ENCODE peak calls at places on chromosomes 7 and 10, in four cellular contexts. X is PC-3, U is RWPE2, J is thoracic aorta. B is an unnamed sample. For H3K4me1, the result is how much of the 10 kb centered on the place peaks cover.

GRCh38 chr10:132395704-132396494 is 1.1 kb upstream of the PWWP2B start:
- DNase-seq in X (no peak), U (no peak), J (no peak), B (no peak)

GRCh38 chr10:118497227-118497626 is 98.2 kb downstream of the PRLHR start:
- DNase-seq in X (no peak), U (no peak), J (no peak), B (no peak)

GRCh38 chr7:29488977-29489376 is 74.7 kb upstream of the PRR15 start:
- DNase-seq in X (peak), U (no peak), J (no peak), B (peak)

GRCh38 chr7:831596-832291 is 532 bp upstream of the SUN1 start:
- DNase-seq in X (peak), U (peak), J (no peak), B (peak)

GRCh38 chr7:27914409-27914808 is 174.4 kb downstream of the TAX1BP1 start:
- DNase-seq in X (no peak), U (no peak), J (no peak), B (no peak)

GRCh38 chr7:542935-543789 is 23.5 kb upstream of the PDGFA start:
- DNase-seq in X (peak), U (no peak), J (no peak), B (peak)

GRCh38 chr7:134943785-134944400 is 42.4 kb upstream of the AGBL3 start:
- DNase-seq in X (peak), U (no peak), J (no peak), B (no peak)

GRCh38 chr7:6221340-6222319 is 50.8 kb downstream of the CYTH3 start:
- DNase-seq in X (no peak), U (no peak), J (no peak), B (no peak)

GRCh38 chr7:106629521-106629920 is 31.4 kb downstream of the CCDC71L start:
- DNase-seq in X (no peak), U (no peak), J (no peak), B (peak)

GRCh38 chr7:150519310-150519709 is 4.6 kb downstream of the GIMAP7 start:
- DNase-seq in X (no peak), U (no peak), J (no peak), B (no peak)

GRCh38 chr10:101839421-101840063 is 4.1 kb downstream of the KCNIP2 start:
- DNase-seq in X (peak), U (no peak), J (no peak), B (peak)

GRCh38 chr10:71761541-71762113 is 11.7 kb downstream of the VSIR start:
- DNase-seq in X (no peak), U (no peak), J (no peak), B (no peak)

GRCh38 chr7:3033581-3033980 is 10.1 kb downstream of the CARD11 start:
- DNase-seq in X (no peak), U (no peak), J (no peak), B (no peak)

GRCh38 chr10:69101451-69102095 is 13.7 kb downstream of the SRGN start:
- DNase-seq in X (peak), U (no peak), J (no peak), B (no peak)

GRCh38 chr7:27182861-27183681 is 2.0 kb downstream of the HOXA11 start:
- DNase-seq in X (no peak), U (peak), J (no peak), B (no peak)

GRCh38 chr7:40659231-40659630 is 524.4 kb downstream of the SUGCT start:
- DNase-seq in X (no peak), U (no peak), J (no peak), B (no peak)

GRCh38 chr10:86252051-86252450 is 114.5 kb downstream of the GRID1 start:
- DNase-seq in X (no peak), U (no peak), J (no peak), B (no peak)

GRCh38 chr7:127251048-127251451 is 1.7 kb downstream of the GRM8 start:
- DNase-seq in X (no peak), U (no peak), J (no peak), B (no peak)

GRCh38 chr10:78913219-78914059 is 155.3 kb upstream of the ZMIZ1 start:
- DNase-seq in X (no peak), U (no peak), J (no peak), B (no peak)

GRCh38 chr10:69630651-69631400 is 779 bp downstream of the FAM241B start:
- DNase-seq in X (no peak), U (no peak), J (no peak), B (no peak)

GRCh38 chr7:107563072-107563760 is 504 bp downstream of the COG5 start:
- DNase-seq in X (peak), U (peak), J (no peak), B (no peak)

GRCh38 chr7:90461216-90461615 is 8.2 kb upstream of the PTTG1IP2 start:
- DNase-seq in X (no peak), U (no peak), J (no peak), B (peak)

GRCh38 chr7:44235066-44235465 is 34.3 kb downstream of the YKT6 start:
- DNase-seq in X (no peak), U (no peak), J (no peak), B (no peak)

GRCh38 chr10:68792115-68792514 is 35.2 kb upstream of the STOX1 start:
- DNase-seq in X (peak), U (no peak), J (no peak), B (peak)

GRCh38 chr7:16528520-16528919 is 1.9 kb downstream of the LRRC72 start:
- DNase-seq in X (no peak), U (no peak), J (no peak), B (peak)

GRCh38 chr7:79927116-79927515 is 207.5 kb upstream of the GNAI1 start:
- DNase-seq in X (no peak), U (no peak), J (no peak), B (no peak)

GRCh38 chr10:100817268-100817839 is 72.0 kb downstream of the PAX2 start:
- DNase-seq in X (no peak), U (no peak), J (no peak), B (no peak)

GRCh38 chr7:74655785-74656420 is 1.6 kb upstream of the GTF2I start:
- DNase-seq in X (no peak), U (no peak), J (no peak), B (no peak)

GRCh38 chr7:50657341-50657873 is 92.2 kb upstream of the DDC start:
- DNase-seq in X (no peak), U (no peak), J (peak), B (peak)
- H3K4me1 ChIP-seq in X (under half), U (under half), J (half or more), B (half or more)

GRCh38 chr10:123392182-123392930 is 238.2 kb downstream of the BUB3 start:
- DNase-seq in X (no peak), U (no peak), J (no peak), B (no peak)

GRCh38 chr10:123391275-123392028 is 237.2 kb downstream of the BUB3 start:
- DNase-seq in X (no peak), U (no peak), J (no peak), B (no peak)

GRCh38 chr10:123390332-123390731 is 236.1 kb downstream of the BUB3 start:
- DNase-seq in X (no peak), U (no peak), J (no peak), B (no peak)

GRCh38 chr10:123390874-123391273 is 236.7 kb downstream of the BUB3 start:
- DNase-seq in X (no peak), U (no peak), J (no peak), B (no peak)

DNA sequence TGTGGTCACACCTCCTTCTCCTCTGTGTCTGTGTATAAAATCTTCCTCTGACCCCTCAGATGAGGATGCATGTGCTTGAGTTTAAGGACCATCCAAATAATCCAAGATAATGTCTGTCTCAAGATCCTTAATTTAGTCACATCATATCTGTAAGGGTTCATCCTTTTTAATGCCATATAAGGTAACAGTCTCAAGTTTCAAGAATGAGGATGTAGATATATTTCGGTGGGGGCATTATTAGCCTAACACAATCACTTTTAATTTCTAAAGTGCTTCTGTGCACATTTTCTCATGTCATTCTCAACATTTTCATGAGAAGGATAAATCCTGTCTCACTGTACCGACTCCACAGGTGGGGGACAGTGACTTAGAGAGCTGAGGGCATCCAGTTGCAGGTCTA is 235.3 kb downstream of the BUB3 start:
- DNase-seq in X (no peak), U (no peak), J (no peak), B (no peak)
- H3K4me3 ChIP-seq in X (no peak), U (no peak), J (no peak), B (no peak)

GRCh38 chr10:44883581-44884331 is 27.4 kb upstream of the TMEM72 start:
- DNase-seq in X (no peak), U (no peak), J (no peak), B (no peak)

GRCh38 chr10:44885710-44886109 is 25.4 kb upstream of the TMEM72 start:
- DNase-seq in X (no peak), U (no peak), J (no peak), B (no peak)

GRCh38 chr10:44890721-44891550 is 20.2 kb upstream of the TMEM72 start:
- DNase-seq in X (no peak), U (no peak), J (no peak), B (no peak)

GRCh38 chr10:44888861-44889260 is 22.3 kb upstream of the TMEM72 start:
- DNase-seq in X (no peak), U (no peak), J (no peak), B (no peak)

DNA sequence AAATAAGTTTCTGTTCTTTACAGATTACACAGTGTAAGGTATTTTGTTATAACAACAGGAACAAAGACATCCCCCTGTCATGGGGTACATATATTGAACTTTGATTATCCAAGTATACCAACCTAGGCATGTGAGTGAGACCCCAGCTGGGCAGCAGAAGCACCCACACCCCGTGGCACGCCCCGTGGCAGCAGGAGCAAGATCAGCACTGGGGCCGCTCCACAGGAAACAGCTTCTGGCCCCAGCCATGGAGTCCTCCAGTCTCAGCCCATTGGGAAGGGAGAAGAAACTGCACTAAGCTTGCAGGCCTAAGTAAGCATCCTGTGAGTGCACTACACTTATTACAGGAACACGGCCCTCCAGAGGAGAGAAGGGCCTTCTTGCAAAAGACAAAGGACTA is 24.2 kb upstream of the TMEM72 start:
- DNase-seq in X (no peak), U (no peak), J (no peak), B (no peak)
- H3K4me1 ChIP-seq in X (under half), U (under half), J (under half), B (under half)

GRCh38 chr10:127920319-127921074 is 13.6 kb downstream of the PTPRE start:
- DNase-seq in X (no peak), U (no peak), J (no peak), B (no peak)
- H3K4me3 ChIP-seq in X (no peak), U (no peak), J (no peak), B (no peak)

GRCh38 chr10:77844177-77844576 is 82.4 kb downstream of the DLG5 start:
- DNase-seq in X (no peak), U (no peak), J (no peak), B (no peak)

GRCh38 chr10:77840636-77841035 is 85.9 kb downstream of the DLG5 start:
- DNase-seq in X (no peak), U (no peak), J (no peak), B (no peak)

GRCh38 chr10:77843264-77843663 is 83.3 kb downstream of the DLG5 start:
- DNase-seq in X (no peak), U (no peak), J (no peak), B (no peak)

GRCh38 chr10:77842652-77843212 is 83.8 kb downstream of the DLG5 start:
- DNase-seq in X (no peak), U (no peak), J (no peak), B (no peak)

DNA sequence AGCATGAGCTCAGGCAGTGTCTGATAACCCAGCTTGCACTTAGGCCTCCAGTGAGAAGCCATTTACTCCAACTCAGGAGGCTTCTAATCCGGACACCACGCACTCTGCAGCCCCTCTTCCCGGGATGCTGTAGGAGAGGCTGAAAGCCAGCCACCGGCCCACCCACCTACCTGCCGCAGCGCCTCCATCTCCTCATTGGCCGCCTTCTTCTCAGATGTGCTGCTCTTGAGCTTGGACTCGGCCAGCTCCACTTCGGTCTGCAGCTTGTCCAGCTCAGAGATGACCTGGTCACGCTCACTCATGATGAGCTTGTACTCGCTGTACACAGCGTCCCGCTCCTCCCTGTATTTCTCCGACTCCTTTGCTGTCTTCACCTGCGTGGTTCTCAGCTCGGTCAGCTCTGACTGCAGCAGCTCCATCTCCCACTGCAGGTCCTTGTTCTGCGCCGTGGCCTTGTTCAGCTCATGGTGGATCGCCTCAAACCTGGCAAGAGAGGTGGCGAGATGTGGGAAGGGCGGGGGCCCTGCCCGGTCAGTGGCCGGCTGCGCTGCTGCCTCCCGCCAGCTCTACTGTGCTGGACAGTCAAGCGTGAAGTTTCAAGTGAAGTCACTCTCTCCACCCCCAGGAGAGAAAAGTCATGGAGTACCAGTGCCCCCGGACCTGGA is 84.7 kb downstream of the DLG5 start:
- DNase-seq in X (no peak), U (no peak), J (no peak), B (no peak)
- H3K4me1 ChIP-seq in X (under half), U (under half), J (under half), B (under half)

DNA sequence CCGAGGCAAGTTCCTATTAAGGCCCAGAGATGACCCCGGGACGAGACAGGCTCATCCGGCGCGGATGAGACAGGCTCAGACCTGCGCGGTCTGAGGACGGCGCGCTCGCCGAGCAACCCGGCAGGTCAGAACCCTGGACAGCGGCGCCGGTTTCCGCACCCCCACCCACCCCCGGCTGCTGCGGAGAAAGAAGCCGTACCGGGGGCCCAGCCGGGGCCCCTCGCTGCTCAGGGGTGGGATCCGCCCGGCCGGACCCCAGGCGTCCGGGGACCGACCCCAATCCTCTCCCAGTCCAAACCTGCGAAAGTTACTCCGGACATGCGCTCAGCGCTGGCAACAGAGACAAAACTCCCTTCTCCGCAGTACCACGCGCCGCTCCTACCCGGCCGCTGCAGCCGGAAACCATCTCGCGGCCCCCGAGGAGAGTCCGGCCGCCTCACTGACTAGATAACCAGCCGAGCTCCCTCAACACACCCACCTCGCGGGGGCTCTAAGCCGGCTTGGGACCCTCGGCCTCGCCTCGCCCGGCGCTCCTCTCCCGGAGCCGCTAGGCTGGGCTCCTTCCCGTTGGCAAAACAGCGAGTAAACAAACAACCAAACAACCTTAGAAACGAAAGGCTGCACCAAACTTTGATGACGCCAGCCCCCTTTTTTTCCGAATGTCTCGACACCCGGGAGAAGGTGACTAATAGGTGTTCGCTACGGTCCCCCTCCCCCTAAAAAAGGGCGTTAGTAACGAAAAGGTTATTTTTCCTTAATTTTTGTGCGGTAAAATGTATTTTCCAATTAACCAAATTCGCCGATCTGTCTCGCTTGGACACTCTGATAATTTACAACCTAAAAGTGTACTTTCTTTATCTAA is 2.3 kb upstream of the DRGX start:
- DNase-seq in X (peak), U (no peak), J (no peak), B (peak)
- H3K4me3 ChIP-seq in X (peak), U (peak), J (peak), B (peak)

DNA sequence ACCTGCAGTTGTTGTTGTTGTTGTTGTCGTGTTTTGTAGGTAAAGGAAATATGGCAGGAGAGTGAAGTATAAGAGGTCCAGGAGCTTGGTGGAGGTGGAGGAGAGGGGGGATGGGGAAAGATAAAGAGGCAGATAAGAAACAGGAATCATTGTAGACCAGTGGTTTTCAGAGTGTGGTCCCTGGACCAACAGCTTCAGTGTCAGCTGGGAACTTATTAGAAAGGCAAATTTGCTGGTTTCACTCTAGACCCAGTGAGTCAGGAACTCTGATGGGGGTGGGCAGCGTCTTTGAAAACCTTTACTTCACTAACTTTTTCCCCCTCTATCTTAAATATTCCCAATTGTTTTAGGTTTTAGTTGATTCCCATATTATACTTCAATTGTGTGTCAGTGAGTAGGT is 241.5 kb downstream of the AUTS2 start:
- DNase-seq in X (no peak), U (no peak), J (no peak), B (no peak)
- H3K4me1 ChIP-seq in X (under half), U (under half), J (under half), B (under half)

DNA sequence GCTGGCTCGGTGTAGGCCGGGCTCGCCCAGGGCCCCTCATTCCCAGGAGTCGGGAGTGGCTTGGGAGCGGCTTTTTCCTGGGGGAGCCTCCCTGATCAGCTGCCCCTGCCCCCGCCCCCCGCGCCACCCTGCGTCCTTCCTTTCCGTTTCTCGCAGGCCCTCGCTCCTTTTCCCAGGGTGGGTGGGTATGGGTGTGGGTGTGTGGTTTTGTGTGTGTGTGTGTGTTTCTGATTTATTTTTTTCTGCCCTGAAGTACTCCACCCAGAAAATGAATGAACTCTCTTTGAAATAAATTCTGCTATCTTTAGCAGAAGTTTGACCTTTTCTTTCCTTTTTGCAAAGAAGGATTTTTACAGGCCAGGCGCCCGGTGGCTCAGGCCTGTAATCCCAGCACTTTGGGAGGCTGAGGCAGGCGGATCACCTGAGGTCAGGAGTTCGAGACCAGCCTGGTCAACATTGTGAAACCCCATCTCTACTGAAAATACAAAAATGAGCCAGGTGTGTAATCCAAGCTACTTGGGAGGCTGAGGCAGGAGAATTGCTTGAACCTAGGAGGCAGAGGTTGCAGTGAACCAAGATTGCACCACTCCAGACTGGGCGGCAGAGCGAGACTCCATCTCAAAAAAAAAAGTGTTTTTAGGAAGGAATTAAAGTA is 30.0 kb upstream of the AP5Z1 start:
- DNase-seq in X (no peak), U (no peak), J (no peak), B (no peak)
- H3K4me3 ChIP-seq in X (peak), U (peak), J (peak), B (peak)

DNA sequence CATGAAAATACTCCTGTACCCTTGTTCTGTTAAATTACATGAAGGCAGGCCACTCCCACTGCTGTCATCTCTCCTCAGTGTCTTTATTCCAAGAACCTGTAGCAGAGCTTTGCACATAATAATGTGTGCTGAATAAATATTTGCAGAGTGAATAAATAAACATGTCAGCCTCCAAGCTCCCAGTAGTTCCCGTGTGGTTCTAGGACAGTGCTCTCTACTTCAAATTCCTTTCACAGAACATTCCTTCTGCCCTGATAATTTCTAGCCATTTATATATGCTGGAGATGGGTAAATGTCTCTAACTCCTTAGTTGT is 20.3 kb upstream of the HYAL4 start:
- DNase-seq in X (peak), U (no peak), J (no peak), B (no peak)
- H3K4me1 ChIP-seq in X (under half), U (under half), J (under half), B (under half)

GRCh38 chr7:23558303-23558702 is 26.5 kb upstream of the TRA2A start:
- DNase-seq in X (no peak), U (no peak), J (no peak), B (no peak)
- H3K4me3 ChIP-seq in X (no peak), U (no peak), J (no peak), B (no peak)

B was measured in adipocyte.